ENCODE peak calls at places on chromosomes 1 and 21, in eight cellular contexts. X is CD8-positive, alpha-beta T cell; G is HepG2; U is tibial nerve; P is mesenchymal stem cell; H is cardiac muscle cell; S is psoas muscle; Z is transverse colon. M is an unnamed sample.

GRCh38 chr1:205920861-205921558 is 22.2 kb downstream of the SLC26A9 start:
- DNase-seq in H (no peak), P (no peak), X (no peak), Z (no peak), S (no peak), G (no peak), U (no peak), M (no peak)

GRCh38 chr1:172826096-172826741 is 167.3 kb downstream of the FASLG start:
- DNase-seq in U (no peak), S (no peak), H (peak; percentile 41), P (peak; percentile 96), G (peak; percentile 21), Z (no peak), X (no peak), M (peak; percentile 15)

GRCh38 chr1:116019653-116020253 is 43.4 kb downstream of the SLC22A15 start:
- DNase-seq in S (no peak), U (no peak), G (no peak), Z (no peak), H (no peak), P (no peak), X (no peak), M (no peak)

GRCh38 chr1:49251385-49251784 is 474.7 kb upstream of the BEND5 start:
- DNase-seq in Z (no peak), H (no peak), S (no peak), U (no peak), G (no peak), P (no peak), X (no peak), M (no peak)

GRCh38 chr1:185653615-185654014 is 80.6 kb upstream of the HMCN1 start:
- DNase-seq in U (no peak), Z (no peak), X (no peak), H (no peak), P (no peak), G (no peak), S (no peak), M (no peak)

GRCh38 chr1:232260045-232260444 is 369.9 kb downstream of the SIPA1L2 start:
- DNase-seq in S (no peak), H (no peak), X (no peak), Z (no peak), G (no peak), U (no peak), P (no peak), M (no peak)

GRCh38 chr1:156648951-156649350 is 7.0 kb downstream of the BCAN start:
- DNase-seq in S (no peak), P (no peak), X (no peak), G (no peak), H (no peak), U (no peak), Z (no peak), M (no peak)

GRCh38 chr1:179447489-179447888 is 81.7 kb downstream of the AXDND1 start:
- DNase-seq in X (no peak), U (no peak), G (peak; percentile 35), P (no peak), S (no peak), Z (no peak), H (peak; percentile 1), M (no peak)

GRCh38 chr1:91283421-91283726 is 121.3 kb downstream of the HFM1 start:
- DNase-seq in H (no peak), G (no peak), U (no peak), X (no peak), Z (no peak), P (no peak), S (no peak), M (no peak)

GRCh38 chr1:8966606-8967005 is 20.9 kb downstream of the CA6 start:
- DNase-seq in U (no peak), P (no peak), Z (no peak), H (no peak), X (no peak), G (no peak), S (no peak), M (no peak)

GRCh38 chr1:69513621-69514020 is 54.1 kb upstream of the LRRC7 start:
- DNase-seq in S (no peak), X (no peak), H (no peak), P (peak; percentile 22), Z (no peak), U (no peak), G (no peak), M (no peak)

GRCh38 chr1:28394136-28394535 is 24.6 kb downstream of the PHACTR4 start:
- DNase-seq in P (no peak), S (no peak), X (no peak), H (no peak), G (no peak), Z (no peak), U (no peak), M (no peak)

GRCh38 chr21:42010507-42011493 is 640 bp upstream of the ZBTB21 start:
- DNase-seq in H (peak; percentile 63), P (peak; percentile 38), Z (peak; percentile 48), X (peak; percentile 18), U (no peak), G (peak; percentile 20), S (no peak), M (peak; percentile 49)

GRCh38 chr1:217230412-217230811 is 400.5 kb downstream of the GPATCH2 start:
- DNase-seq in Z (no peak), G (no peak), P (no peak), S (no peak), U (no peak), X (no peak), H (no peak), M (no peak)

GRCh38 chr1:117341123-117341522 is 26.1 kb upstream of the MAN1A2 start:
- DNase-seq in H (no peak), Z (no peak), X (no peak), U (no peak), S (no peak), P (no peak), G (no peak), M (no peak)

DNA sequence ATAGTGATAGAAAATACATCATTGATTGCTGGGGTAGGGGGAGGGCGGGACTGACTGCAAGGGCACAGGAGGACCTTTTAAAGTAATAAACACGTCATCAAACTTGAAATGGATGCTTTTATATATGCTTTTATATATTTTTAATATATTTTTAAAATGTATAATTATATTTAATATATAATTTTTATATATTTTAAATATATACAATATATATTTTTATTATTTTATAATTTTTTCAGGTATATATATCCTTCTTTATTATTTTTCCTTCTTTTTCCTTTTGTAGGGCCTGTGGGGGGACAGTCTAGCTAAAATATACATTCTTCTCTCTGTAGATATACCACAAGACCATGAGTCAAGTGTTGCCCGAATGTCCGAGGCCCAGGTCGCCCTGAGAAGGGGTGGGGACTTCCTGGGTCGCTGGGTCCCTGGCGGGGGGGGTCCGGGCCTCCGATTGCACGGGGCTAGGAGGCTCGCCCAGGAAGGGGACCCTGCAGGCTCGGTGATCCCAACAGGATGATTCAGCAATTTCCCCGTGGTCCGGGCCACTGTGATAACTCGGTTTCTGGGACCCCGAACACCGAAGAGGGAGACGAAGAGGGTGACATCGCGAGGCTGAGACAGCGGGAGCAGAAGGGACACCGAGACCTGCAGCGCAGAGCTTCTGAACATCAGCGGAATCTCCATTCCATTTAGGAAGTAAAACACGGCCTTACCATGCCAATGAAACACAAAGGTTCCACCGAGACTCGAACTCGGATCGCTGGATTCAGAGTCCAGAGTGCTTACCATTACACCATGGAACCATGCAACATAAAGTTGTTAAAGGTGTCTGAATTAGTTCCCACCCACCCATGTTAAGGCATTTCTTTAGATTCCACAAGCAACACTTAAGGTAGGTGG is 112.5 kb upstream of the NBPF11 start:
- DNase-seq in S (no peak), U (no peak), H (peak; percentile 20), G (no peak), X (no peak), Z (no peak), P (peak; percentile 70), M (no peak)
- H3K27ac ChIP-seq in S (no peak overlapping the region), U (no peak overlapping the region), H (no peak overlapping the region), G (no peak overlapping the region), X (peak overlapping the region; percentile 85), Z (no peak overlapping the region), P (no peak overlapping the region), M (peak overlapping the region; percentile 76)

GRCh38 chr1:65254320-65255087 is 54.8 kb upstream of the DNAJC6 start:
- DNase-seq in Z (peak; percentile 87), H (peak; percentile 92), G (peak; percentile 38), S (peak; percentile 87), U (peak; percentile 53), X (peak; percentile 73), P (peak; percentile 66), M (peak; percentile 82)
- H3K4me3 ChIP-seq in Z (peak overlapping the region; percentile 81), H (peak overlapping the region; percentile 96), G (peak overlapping the region; percentile 86), S (peak overlapping the region; percentile 86), U (peak overlapping the region; percentile 74), X (peak overlapping the region; percentile 91), P (peak overlapping the region; percentile 75), M (peak overlapping the region; percentile 80)

GRCh38 chr1:35745124-35745730 is 24.6 kb downstream of the CLSPN start:
- DNase-seq in X (no peak), H (no peak), U (no peak), P (peak; percentile 21), G (no peak), Z (no peak), S (no peak), M (no peak)

GRCh38 chr1:35753626-35754260 is 16.0 kb downstream of the CLSPN start:
- DNase-seq in Z (no peak), S (no peak), H (no peak), U (no peak), P (no peak), X (no peak), G (no peak), M (no peak)

DNA sequence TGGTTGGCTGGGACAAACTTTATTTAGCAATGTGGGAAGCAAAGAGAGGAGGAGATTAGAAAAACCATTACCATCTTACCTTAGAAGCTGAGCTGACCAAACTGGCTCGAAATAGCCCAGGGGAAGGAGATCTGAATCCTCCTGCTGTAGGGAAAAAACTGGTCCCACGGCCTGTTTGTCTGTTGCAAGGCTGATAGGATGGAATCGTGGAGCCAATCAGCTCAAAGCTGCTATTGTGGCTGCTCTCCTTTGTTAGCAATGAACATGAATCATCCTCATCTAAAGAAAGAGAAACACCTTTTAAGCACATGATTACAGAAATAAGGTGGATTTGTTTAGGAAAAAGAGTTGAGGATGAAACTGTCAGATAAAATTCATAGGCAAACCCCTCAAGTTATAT is 21.5 kb downstream of the CLSPN start:
- DNase-seq in P (peak; percentile 1), X (no peak), S (no peak), H (no peak), U (no peak), G (no peak), Z (no peak), M (no peak)
- H3K36me3 ChIP-seq in P (peaks cover 3% of the 10 kb centered on the region), X (no peaks in the 10 kb centered on the region), S (no peaks in the 10 kb centered on the region), H (peaks cover 4% of the 10 kb centered on the region), U (no peaks in the 10 kb centered on the region), G (peaks cover 4% of the 10 kb centered on the region), Z (no peaks in the 10 kb centered on the region), M (no peaks in the 10 kb centered on the region)

GRCh38 chr1:53439337-53440207 is 19.6 kb upstream of the DMRTB1 start:
- DNase-seq in Z (no peak), H (no peak), S (no peak), U (no peak), P (no peak), X (no peak), G (no peak), M (no peak)

GRCh38 chr1:53440633-53441032 is 18.6 kb upstream of the DMRTB1 start:
- DNase-seq in U (no peak), S (no peak), G (no peak), P (no peak), H (no peak), Z (no peak), X (no peak), M (no peak)

GRCh38 chr1:53442297-53442696 is 16.9 kb upstream of the DMRTB1 start:
- DNase-seq in P (peak; percentile 65), G (no peak), Z (no peak), H (no peak), U (no peak), X (no peak), S (no peak), M (no peak)

GRCh38 chr1:53435151-53435550 is 24.0 kb upstream of the DMRTB1 start:
- DNase-seq in P (no peak), S (no peak), H (no peak), X (no peak), Z (no peak), U (no peak), G (no peak), M (no peak)

GRCh38 chr1:53438427-53439336 is 20.5 kb upstream of the DMRTB1 start:
- DNase-seq in S (no peak), U (no peak), G (no peak), P (no peak), H (no peak), Z (no peak), X (no peak), M (no peak)
- H3K27ac ChIP-seq in S (no peak overlapping the region), U (no peak overlapping the region), G (no peak overlapping the region), P (no peak overlapping the region), H (no peak overlapping the region), Z (no peak overlapping the region), X (no peak overlapping the region), M (no peak overlapping the region)

M was measured in naive thymus-derived CD4-positive, alpha-beta T cell.